ENCODE peak calls at places on chromosomes 1 and 21, in eight cellular contexts. V is SK-N-SH, Q is esophagus muscularis mucosa, H is transverse colon, L is sigmoid colon, N is suprapubic skin, D is H1, I is K562. Y is an unnamed sample.

GRCh38 chr1:236748471-236748870 is 46.6 kb upstream of the MTR start:
- DNase-seq in D (no peak), H (no peak), L (no peak), N (no peak), Q (no peak), I (no peak), V (no peak), Y (no peak)

GRCh38 chr1:160494620-160495019 is 28.4 kb downstream of the SLAMF6 start:
- DNase-seq in D (peak; percentile 53), Q (no peak), H (no peak), N (no peak), V (no peak), L (no peak), I (no peak), Y (peak; percentile 28)

GRCh38 chr21:37534431-37534830 is 167.9 kb downstream of the DYRK1A start:
- DNase-seq in N (no peak), D (no peak), H (no peak), I (no peak), L (no peak), V (no peak), Q (no peak), Y (no peak)

GRCh38 chr1:12316331-12316730 is 86.5 kb downstream of the VPS13D start:
- DNase-seq in V (no peak), I (no peak), Q (no peak), L (no peak), N (no peak), D (no peak), H (no peak), Y (no peak)

GRCh38 chr1:8598783-8599182 is 218.7 kb downstream of the RERE start:
- DNase-seq in L (no peak), N (no peak), I (no peak), D (no peak), V (peak; percentile 21), H (no peak), Q (no peak), Y (no peak)

GRCh38 chr1:232952514-232953175 is 2.2 kb downstream of the NTPCR start:
- DNase-seq in Q (no peak), L (no peak), I (peak; percentile 71), H (peak; percentile 67), D (peak; percentile 61), N (no peak), V (peak; percentile 66), Y (peak; percentile 39)

GRCh38 chr1:173868266-173869107 is at the start of gene ZBTB37:
- DNase-seq in D (peak; percentile 99), Q (peak; percentile 94), H (peak; percentile 97), V (peak; percentile 92), N (peak; percentile 91), I (peak; percentile 99), L (peak; percentile 91), Y (peak; percentile 96)

GRCh38 chr1:119674835-119675289 is 26.8 kb upstream of the ZNF697 start:
- DNase-seq in D (no peak), I (peak; percentile 67), Q (no peak), N (no peak), V (no peak), H (peak; percentile 57), L (peak; percentile 73), Y (peak; percentile 77)

GRCh38 chr1:179953974-179954493 is 576 bp upstream of the CEP350 start:
- DNase-seq in D (peak; percentile 50), N (no peak), Q (no peak), I (peak; percentile 32), L (peak; percentile 65), V (peak; percentile 37), H (peak; percentile 38), Y (no peak)

GRCh38 chr1:164794310-164794709 is 235.3 kb downstream of the PBX1 start:
- DNase-seq in H (no peak), N (no peak), D (no peak), Q (no peak), L (peak; percentile 87), I (no peak), V (no peak), Y (no peak)

GRCh38 chr1:37794372-37795339 is 1.0 kb downstream of the MANEAL start:
- DNase-seq in N (no peak), H (no peak), I (no peak), V (peak; percentile 76), Q (no peak), L (no peak), D (peak; percentile 55), Y (no peak)

GRCh38 chr1:79188371-79188770 is 181.8 kb upstream of the ADGRL4 start:
- DNase-seq in N (no peak), I (no peak), L (no peak), H (no peak), Q (no peak), V (no peak), D (no peak), Y (no peak)

GRCh38 chr1:94542088-94542671 is 621 bp upstream of the F3 start:
- DNase-seq in N (peak; percentile 81), I (no peak), D (peak; percentile 63), L (peak; percentile 88), Q (no peak), V (peak; percentile 62), H (peak; percentile 55), Y (peak; percentile 34)

GRCh38 chr1:147919881-147920280 is 8.3 kb upstream of the GPR89B start:
- DNase-seq in Q (no peak), D (no peak), V (no peak), L (no peak), I (no peak), H (no peak), N (no peak), Y (no peak)

GRCh38 chr1:175192630-175193338 is at the start of gene KIAA0040:
- DNase-seq in V (peak; percentile 86), I (peak; percentile 94), Q (peak; percentile 95), D (peak; percentile 72), N (peak; percentile 86), H (peak; percentile 83), L (peak; percentile 90), Y (peak; percentile 81)

GRCh38 chr21:31552826-31553225 is 106.7 kb upstream of the SOD1 start:
- DNase-seq in Q (no peak), D (no peak), H (no peak), N (no peak), L (no peak), I (no peak), V (no peak), Y (no peak)

GRCh38 chr1:114545796-114546195 is 34.8 kb upstream of the TRIM33 start:
- DNase-seq in D (no peak), I (no peak), L (no peak), H (no peak), Q (no peak), N (no peak), V (no peak), Y (no peak)

GRCh38 chr1:219416598-219417238 is 196.2 kb downstream of the ZC3H11B start:
- DNase-seq in L (peak; percentile 64), N (no peak), H (peak; percentile 59), Q (no peak), V (peak; percentile 44), D (peak; percentile 83), I (peak; percentile 44), Y (peak; percentile 64)

GRCh38 chr1:10236405-10237156 is 26.2 kb downstream of the KIF1B start:
- DNase-seq in V (no peak), L (no peak), Q (no peak), I (no peak), D (no peak), H (no peak), N (no peak), Y (no peak)

GRCh38 chr1:46166521-46167462 is 8.1 kb upstream of the TSPAN1 start:
- DNase-seq in H (no peak), V (peak; percentile 14), I (no peak), Q (no peak), N (no peak), L (peak; percentile 72), D (peak; percentile 70), Y (peak; percentile 41)

GRCh38 chr1:110235181-110235838 is 25.2 kb downstream of the KCNC4 start:
- DNase-seq in Q (no peak), D (no peak), H (no peak), L (no peak), V (peak; percentile 79), I (no peak), N (no peak), Y (peak; percentile 66)

GRCh38 chr1:23543707-23544443 is 12.8 kb upstream of the E2F2 start:
- DNase-seq in H (no peak), Q (no peak), L (no peak), V (no peak), N (no peak), D (no peak), I (no peak), Y (no peak)

GRCh38 chr1:36342426-36343185 is 19.2 kb upstream of the EVA1B start:
- DNase-seq in I (peak; percentile 62), D (peak; percentile 79), H (peak; percentile 65), N (no peak), Q (no peak), L (peak; percentile 75), V (peak; percentile 77), Y (peak; percentile 52)
- H3K36me3 ChIP-seq in I (peaks cover 78% of the 10 kb centered on the region), D (peaks cover 3% of the 10 kb centered on the region), H (no peaks in the 10 kb centered on the region), N (peaks cover 62% of the 10 kb centered on the region), Q (peaks cover 66% of the 10 kb centered on the region), L (peaks cover 43% of the 10 kb centered on the region), V (peaks cover 56% of the 10 kb centered on the region), Y (peaks cover 79% of the 10 kb centered on the region)

DNA sequence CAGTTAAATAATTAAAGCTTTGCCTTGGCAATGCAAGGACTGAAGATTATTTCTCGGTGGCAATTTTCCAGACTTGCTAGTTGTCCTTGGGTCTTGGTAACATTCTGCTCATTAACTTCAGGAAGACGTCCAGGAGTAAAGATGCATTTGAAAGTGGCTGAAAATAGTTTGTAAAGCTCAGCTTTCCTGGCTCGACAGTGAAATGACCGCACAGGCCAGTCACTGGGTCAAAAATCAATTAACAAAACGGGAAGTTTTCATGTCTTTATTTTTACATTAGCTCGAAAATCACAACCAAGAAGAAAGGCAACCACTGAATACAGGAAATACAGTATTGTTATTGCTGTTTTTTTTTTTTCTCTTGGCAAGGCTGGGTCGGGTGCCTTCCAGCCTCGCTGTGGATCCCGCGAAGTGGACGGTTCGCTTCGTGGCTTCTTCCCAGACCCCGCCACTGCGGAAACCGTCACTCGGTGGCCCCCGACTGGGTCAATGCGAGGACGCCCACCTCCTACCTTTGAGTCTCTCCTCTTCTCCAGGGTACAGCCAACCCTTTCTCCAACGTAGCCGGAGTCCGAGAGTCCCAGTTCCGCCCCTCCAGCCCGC is 479 bp upstream of the SNX7 start:
- DNase-seq in I (no peak), H (no peak), V (no peak), L (no peak), N (no peak), D (no peak), Q (no peak), Y (no peak)
- TF ChIP-seq POLR2AphosphoS5 in I (no peak), H (no peak), V (peak; percentile 84), L (peak; percentile 75), N (no peak), D (no peak), Q (no peak), Y (no peak)

DNA sequence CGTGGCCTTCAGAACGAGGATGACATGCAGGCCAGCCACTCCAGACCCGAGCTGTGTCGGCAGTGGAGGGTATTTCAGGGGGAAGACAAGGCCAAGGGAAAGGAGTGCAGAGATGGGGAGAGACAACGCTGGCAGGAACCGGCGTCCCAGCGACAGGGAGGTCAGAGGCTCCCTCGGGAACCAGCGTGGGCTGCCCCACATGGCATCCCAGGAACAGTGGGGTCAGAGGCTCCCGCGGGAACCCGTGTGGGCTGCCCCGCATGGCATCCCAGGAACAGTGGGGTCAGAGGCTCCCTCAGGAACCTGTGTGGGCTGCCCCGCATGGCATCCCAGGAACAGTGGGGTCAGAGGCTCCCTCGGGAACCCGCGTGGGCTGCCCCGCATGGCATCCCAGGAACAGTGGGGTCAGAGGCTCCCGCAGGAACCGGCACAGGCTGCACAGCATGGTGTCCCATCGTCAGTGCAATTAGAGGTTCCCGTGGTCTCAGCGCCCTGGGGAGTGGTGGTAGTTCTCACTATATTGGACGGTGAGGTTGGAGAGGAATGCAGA is 43.0 kb downstream of the SLC19A1 start:
- DNase-seq in L (peak; percentile 51), I (no peak), N (peak; percentile 75), V (no peak), D (no peak), H (no peak), Q (no peak), Y (no peak)
- TF ChIP-seq EP300 in L (no peak), I (no peak), N (no peak), V (no peak), D (no peak), H (no peak), Q (no peak), Y (no peak)

GRCh38 chr1:118322369-118322768 is 137.3 kb upstream of the SPAG17 start:
- DNase-seq in I (no peak), V (no peak), H (no peak), Q (no peak), D (no peak), N (no peak), L (no peak), Y (no peak)
- H3K36me3 ChIP-seq in I (no peaks in the 10 kb centered on the region), V (no peaks in the 10 kb centered on the region), H (no peaks in the 10 kb centered on the region), Q (no peaks in the 10 kb centered on the region), D (no peaks in the 10 kb centered on the region), N (no peaks in the 10 kb centered on the region), L (no peaks in the 10 kb centered on the region), Y (no peaks in the 10 kb centered on the region)

Y was measured in stomach.